ENCODE peak calls at places on chromosomes 12 and 14, in five cellular contexts. P is HepG2, D is NT2/D1, N is GM12878, U is H1. F is an unnamed sample.

GRCh38 chr12:124422142-124422569 is 127.3 kb downstream of the RFLNA start:
- DNase-seq in P (no peak), D (no peak), N (no peak), U (no peak), F (no peak)

GRCh38 chr12:130878193-130879185 is 6.6 kb downstream of the RAN start:
- DNase-seq in P (no peak), D (no peak), N (no peak), U (peak), F (no peak)

GRCh38 chr12:8018666-8019581 is 13.6 kb upstream of the FOXJ2 start:
- DNase-seq in P (peak), D (peak), N (no peak), U (peak), F (no peak)

GRCh38 chr12:68903511-68903910 is 29.5 kb downstream of the CPM start:
- DNase-seq in P (no peak), D (no peak), N (no peak), U (no peak), F (no peak)

GRCh38 chr14:93857500-93857899 is 69.2 kb upstream of the PRIMA1 start:
- DNase-seq in P (peak), D (no peak), N (no peak), U (no peak), F (peak)

GRCh38 chr14:46580941-46581671 is 70.5 kb downstream of the RPL10L start:
- DNase-seq in P (peak), D (peak), N (no peak), U (peak), F (peak)

GRCh38 chr12:94267530-94267877 is 119.1 kb downstream of the PLXNC1 start:
- DNase-seq in P (no peak), D (no peak), N (no peak), U (no peak), F (no peak)

GRCh38 chr12:69431604-69432222 is 38.5 kb upstream of the FRS2 start:
- DNase-seq in P (no peak), D (no peak), N (no peak), U (no peak), F (no peak)

GRCh38 chr14:92615451-92615850 is 101.9 kb downstream of the RIN3 start:
- DNase-seq in P (no peak), D (no peak), N (peak), U (no peak), F (no peak)

GRCh38 chr12:96445743-96446655 is 43.4 kb upstream of the CFAP54 start:
- DNase-seq in P (no peak), D (no peak), N (peak), U (no peak), F (no peak)

GRCh38 chr12:52044284-52044983 is 6.8 kb upstream of the NR4A1 start:
- DNase-seq in P (no peak), D (no peak), N (no peak), U (no peak), F (no peak)

GRCh38 chr14:93859957-93860356 is 67.2 kb upstream of the FAM181A start:
- DNase-seq in P (no peak), D (no peak), N (no peak), U (no peak), F (peak)

GRCh38 chr14:88326352-88327103 is 3.5 kb upstream of the KCNK10 start:
- DNase-seq in P (no peak), D (no peak), N (no peak), U (peak), F (no peak)

GRCh38 chr12:56688846-56689113 is 696 bp upstream of the PTGES3 start:
- DNase-seq in P (no peak), D (no peak), N (no peak), U (no peak), F (no peak)

GRCh38 chr12:131912526-131913274 is 16.4 kb upstream of the PUS1 start:
- DNase-seq in P (peak), D (no peak), N (no peak), U (no peak), F (no peak)

GRCh38 chr12:104877107-104877705 is 80.9 kb downstream of the SLC41A2 start:
- DNase-seq in P (no peak), D (peak), N (no peak), U (no peak), F (peak)

GRCh38 chr12:6229823-6230222 is 29.6 kb downstream of the CD9 start:
- DNase-seq in P (peak), D (no peak), N (no peak), U (no peak), F (no peak)

DNA sequence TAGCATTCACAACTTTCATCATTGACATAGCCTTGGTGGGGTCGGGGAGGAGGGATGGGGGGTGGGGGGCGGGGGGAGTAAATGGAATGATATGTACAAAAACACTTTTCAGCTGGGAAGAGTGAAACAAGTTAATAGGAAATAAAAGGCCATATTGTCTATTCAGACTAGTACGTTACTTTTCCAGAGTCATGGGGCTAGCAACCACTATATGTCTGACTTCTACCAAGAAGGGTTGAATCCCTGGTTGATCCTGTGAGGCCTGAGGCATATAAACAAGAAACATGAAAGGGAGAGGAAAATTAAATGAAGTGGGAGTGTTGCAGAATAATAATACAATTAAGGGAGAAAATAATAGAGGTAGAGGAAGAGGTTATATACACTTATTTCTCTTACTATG is 225.5 kb downstream of the ERC1 start:
- DNase-seq in P (no peak), D (no peak), N (no peak), U (no peak), F (no peak)
- TF ChIP-seq SUZ12 in P (no peak), D (no peak), N (no peak), U (no peak), F (no peak)

GRCh38 chr12:3718100-3718499 is 34.8 kb downstream of the CRACR2A start:
- DNase-seq in P (no peak), D (no peak), N (no peak), U (no peak), F (no peak)
- TF ChIP-seq SUZ12 in P (no peak), D (no peak), N (no peak), U (no peak), F (no peak)

DNA sequence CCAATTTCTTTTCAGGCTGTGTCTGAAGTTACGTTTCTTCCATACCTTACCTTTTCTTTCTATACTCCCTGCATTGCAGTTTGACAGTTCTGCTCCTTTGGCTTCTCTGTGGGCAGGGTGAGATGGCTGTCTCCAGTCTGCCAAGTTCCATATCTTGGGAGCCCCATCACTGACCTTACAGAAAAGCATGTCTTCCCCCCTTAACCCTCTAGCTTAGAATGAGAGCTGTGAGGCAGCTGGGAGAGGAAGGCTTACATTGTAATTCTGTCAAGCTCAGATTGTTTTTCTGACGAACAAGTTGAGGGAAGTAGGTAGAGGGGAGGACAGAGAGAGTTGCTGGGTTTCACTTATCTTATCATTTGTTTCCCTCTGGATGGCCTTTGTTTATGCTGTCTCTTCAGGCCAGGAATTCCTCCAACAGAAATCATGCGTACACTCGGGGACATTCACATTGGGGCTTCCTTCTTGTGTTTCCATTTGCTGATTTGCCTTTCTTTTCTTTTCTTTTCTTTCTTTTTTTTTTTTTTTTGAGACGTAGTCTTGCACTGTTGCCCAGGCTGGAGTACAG is 9.3 kb downstream of the DAAM1 start:
- DNase-seq in P (no peak), D (no peak), N (no peak), U (no peak), F (no peak)
- TF ChIP-seq SUZ12 in P (no peak), D (no peak), N (no peak), U (no peak), F (no peak)

GRCh38 chr12:53505555-53506449 is 1.5 kb downstream of the NPFF start:
- DNase-seq in P (no peak), D (no peak), N (no peak), U (no peak), F (no peak)
- TF ChIP-seq SUZ12 in P (no peak), D (no peak), N (no peak), U (no peak), F (no peak)

GRCh38 chr12:57732726-57733593 is 5.6 kb downstream of the AGAP2 start:
- DNase-seq in P (no peak), D (no peak), N (no peak), U (no peak), F (no peak)
- TF ChIP-seq SUZ12 in P (no peak), D (no peak), N (no peak), U (no peak), F (no peak)

GRCh38 chr14:54503476-54503875 is 6.2 kb upstream of the CGRRF1 start:
- DNase-seq in P (peak), D (no peak), N (no peak), U (no peak), F (no peak)
- TF ChIP-seq SUZ12 in P (no peak), D (no peak), N (no peak), U (no peak), F (no peak)

DNA sequence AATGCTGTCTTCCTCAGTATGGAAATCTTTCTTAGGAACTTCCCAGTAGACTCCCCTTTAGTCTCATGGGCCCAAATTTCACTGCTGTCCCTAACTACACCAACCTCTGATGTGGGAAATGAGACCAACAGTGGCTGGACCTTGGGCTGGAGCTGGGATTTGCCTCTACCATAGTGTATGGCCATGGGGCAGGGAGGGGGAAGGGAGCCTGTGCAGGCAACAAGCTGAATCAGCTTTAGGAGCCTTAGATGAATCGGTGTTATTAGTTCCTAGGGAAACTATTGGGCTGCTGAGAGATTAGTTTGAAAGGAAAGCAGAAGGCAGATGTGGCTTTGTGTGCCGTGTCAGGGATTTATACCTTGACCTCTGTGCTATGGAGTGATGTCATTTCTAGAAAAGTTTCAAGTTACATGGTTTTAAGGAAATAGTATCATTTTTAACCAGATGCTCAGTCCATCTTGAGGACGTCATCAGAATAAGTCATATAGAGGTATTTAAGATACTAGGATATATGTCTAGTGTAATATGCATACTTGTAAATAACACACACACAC is 19.6 kb upstream of the GAS2L3 start:
- DNase-seq in P (peak), D (no peak), N (no peak), U (no peak), F (no peak)
- TF ChIP-seq SUZ12 in P (no peak), D (no peak), N (no peak), U (no peak), F (no peak)

GRCh38 chr12:48681738-48682532 is at the start of gene KANSL2:
- DNase-seq in P (peak), D (peak), N (peak), U (peak), F (peak)

GRCh38 chr12:48678561-48679185 is 3.4 kb downstream of the KANSL2 start:
- DNase-seq in P (no peak), D (no peak), N (no peak), U (no peak), F (no peak)

GRCh38 chr12:48680861-48681260 is 1.2 kb downstream of the KANSL2 start:
- DNase-seq in P (no peak), D (no peak), N (no peak), U (peak), F (no peak)

GRCh38 chr12:48681416-48681737 is 661 bp downstream of the KANSL2 start:
- DNase-seq in P (peak), D (no peak), N (no peak), U (no peak), F (peak)

GRCh38 chr12:48677782-48678181 is 4.3 kb downstream of the KANSL2 start:
- DNase-seq in P (no peak), D (no peak), N (no peak), U (no peak), F (no peak)
- TF ChIP-seq SUZ12 in P (no peak), D (no peak), N (no peak), U (no peak), F (no peak)

F was measured in HEK293T.